ENCODE peak calls at places on chromosomes 12 and 14, in ten cellular contexts. H, F, Q, S, J, V, R, W, O and Z are unnamed samples.
A peak's percentile ranks its signal among the peaks of the same experiment; 100 is the strongest.

GRCh38 chr14:29548948-29549370 is 378.7 kb downstream of the PRKD1 start:
- DNase-seq in F (no peak), W (no peak), O (no peak), Q (no peak), H (no peak), V (peak; percentile 6), R (no peak), S (no peak), J (no peak), Z (no peak)

GRCh38 chr12:96522283-96522682 is 32.9 kb downstream of the CFAP54 start:
- DNase-seq in H (no peak), O (no peak), J (no peak), F (no peak), Q (no peak), V (no peak), W (no peak), S (no peak), R (no peak), Z (no peak)

GRCh38 chr12:65015850-65016249 is 105.3 kb downstream of the WIF1 start:
- DNase-seq in S (no peak), H (no peak), W (no peak), F (no peak), V (no peak), O (no peak), Q (no peak), J (no peak), R (no peak), Z (no peak)

GRCh38 chr14:35515916-35516315 is 18.0 kb upstream of the INSM2 start:
- DNase-seq in R (no peak), Q (no peak), W (no peak), V (no peak), J (no peak), F (no peak), S (no peak), O (no peak), H (no peak), Z (no peak)

GRCh38 chr12:92141585-92142244 is 3.9 kb downstream of the BTG1 start:
- DNase-seq in H (no peak), V (no peak), S (no peak), W (no peak), F (no peak), Q (no peak), R (no peak), J (no peak), O (no peak), Z (no peak)

GRCh38 chr12:106044773-106045172 is 94.0 kb downstream of the NUAK1 start:
- DNase-seq in V (no peak), S (no peak), R (no peak), F (no peak), O (no peak), W (no peak), H (no peak), Q (no peak), J (no peak), Z (peak; percentile 66)

GRCh38 chr12:52527121-52527800 is 7.1 kb upstream of the KRT5 start:
- DNase-seq in V (no peak), S (no peak), J (no peak), O (no peak), W (no peak), H (no peak), R (no peak), F (no peak), Q (no peak), Z (no peak)

GRCh38 chr14:70919774-70920173 is 12.5 kb downstream of the PCNX1 start:
- DNase-seq in Q (no peak), O (no peak), S (no peak), W (no peak), V (no peak), H (no peak), F (no peak), J (no peak), R (no peak), Z (no peak)

GRCh38 chr14:96376093-96376492 is 12.8 kb downstream of the GSKIP start:
- DNase-seq in F (no peak), O (no peak), J (no peak), Q (no peak), W (no peak), S (no peak), H (no peak), R (no peak), V (no peak), Z (no peak)

GRCh38 chr14:71250347-71250746 is 343.1 kb downstream of the PCNX1 start:
- DNase-seq in W (no peak), R (no peak), O (no peak), H (no peak), F (no peak), V (no peak), J (no peak), S (no peak), Q (no peak), Z (no peak)

GRCh38 chr14:47675489-47676300 is at the start of gene MDGA2:
- DNase-seq in S (no peak), Q (no peak), F (no peak), O (peak; percentile 66), J (no peak), R (peak; percentile 64), V (no peak), W (no peak), H (no peak), Z (peak; percentile 42)
- H3K27me3 ChIP-seq in S (peaks cover 58% of the 10 kb centered on the region), Q (peaks cover 92% of the 10 kb centered on the region), F (no peaks in the 10 kb centered on the region), O (peaks cover 34% of the 10 kb centered on the region), J (peaks cover 70% of the 10 kb centered on the region), R (no peaks in the 10 kb centered on the region), V (no peaks in the 10 kb centered on the region), W (peaks cover 5% of the 10 kb centered on the region), H (peaks cover 41% of the 10 kb centered on the region), Z (peaks cover 65% of the 10 kb centered on the region)

DNA sequence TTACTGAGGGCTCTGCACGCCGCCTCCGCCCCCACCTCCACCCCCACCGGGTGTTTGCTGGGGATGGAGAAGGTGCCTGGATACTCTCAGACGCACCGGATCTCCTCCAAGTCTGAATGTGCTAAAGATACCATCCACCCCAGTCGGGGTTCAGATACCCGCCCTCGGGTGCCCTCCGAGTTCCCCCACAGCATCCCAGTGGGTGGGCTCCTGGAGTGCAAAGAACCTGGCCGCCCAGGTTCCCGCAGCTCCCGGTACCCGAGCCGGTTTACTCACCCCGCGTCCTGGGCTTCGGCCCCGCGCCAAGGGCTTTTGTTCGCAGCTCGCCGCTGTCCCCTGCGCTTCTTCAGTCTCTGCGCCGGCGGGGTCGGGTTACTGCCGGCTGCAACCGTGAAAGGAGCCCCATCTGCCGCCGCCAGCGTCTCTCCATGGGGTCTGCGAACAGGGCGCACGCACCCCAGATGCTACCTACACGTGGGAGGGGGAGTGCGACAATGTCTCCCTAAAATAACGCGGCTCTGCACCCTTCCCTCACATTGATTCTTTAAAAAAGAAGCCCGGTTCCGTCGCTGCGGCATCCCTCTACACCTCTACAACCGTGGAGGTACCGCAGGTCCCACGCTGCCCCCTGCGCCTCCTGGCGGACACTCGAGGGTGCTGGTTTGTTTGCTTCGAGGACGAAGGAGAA is at the start of gene CCDC177:
- DNase-seq in W (peak; percentile 48), R (peak; percentile 86), Q (no peak), J (no peak), H (peak; percentile 71), V (peak; percentile 48), F (peak; percentile 29), S (no peak), O (peak; percentile 89), Z (peak; percentile 80)
- H3K4me1 ChIP-seq in W (peaks cover 19% of the 10 kb centered on the region), R (no peaks in the 10 kb centered on the region), Q (peaks cover 36% of the 10 kb centered on the region), J (no peaks in the 10 kb centered on the region), H (peaks cover 34% of the 10 kb centered on the region), V (peaks cover 32% of the 10 kb centered on the region), F (peaks cover 14% of the 10 kb centered on the region), S (peaks cover 34% of the 10 kb centered on the region), O (peaks cover 34% of the 10 kb centered on the region), Z (no peaks in the 10 kb centered on the region)

GRCh38 chr12:14883663-14884062 is 2.0 kb downstream of the MGP start:
- DNase-seq in Q (no peak), J (no peak), H (no peak), V (no peak), F (no peak), W (no peak), O (no peak), S (no peak), R (no peak), Z (no peak)
- H3K27me3 ChIP-seq in Q (no peaks in the 10 kb centered on the region), J (no peaks in the 10 kb centered on the region), H (no peaks in the 10 kb centered on the region), V (no peaks in the 10 kb centered on the region), F (no peaks in the 10 kb centered on the region), W (no peaks in the 10 kb centered on the region), O (no peaks in the 10 kb centered on the region), S (no peaks in the 10 kb centered on the region), R (no peaks in the 10 kb centered on the region), Z (no peaks in the 10 kb centered on the region)

DNA sequence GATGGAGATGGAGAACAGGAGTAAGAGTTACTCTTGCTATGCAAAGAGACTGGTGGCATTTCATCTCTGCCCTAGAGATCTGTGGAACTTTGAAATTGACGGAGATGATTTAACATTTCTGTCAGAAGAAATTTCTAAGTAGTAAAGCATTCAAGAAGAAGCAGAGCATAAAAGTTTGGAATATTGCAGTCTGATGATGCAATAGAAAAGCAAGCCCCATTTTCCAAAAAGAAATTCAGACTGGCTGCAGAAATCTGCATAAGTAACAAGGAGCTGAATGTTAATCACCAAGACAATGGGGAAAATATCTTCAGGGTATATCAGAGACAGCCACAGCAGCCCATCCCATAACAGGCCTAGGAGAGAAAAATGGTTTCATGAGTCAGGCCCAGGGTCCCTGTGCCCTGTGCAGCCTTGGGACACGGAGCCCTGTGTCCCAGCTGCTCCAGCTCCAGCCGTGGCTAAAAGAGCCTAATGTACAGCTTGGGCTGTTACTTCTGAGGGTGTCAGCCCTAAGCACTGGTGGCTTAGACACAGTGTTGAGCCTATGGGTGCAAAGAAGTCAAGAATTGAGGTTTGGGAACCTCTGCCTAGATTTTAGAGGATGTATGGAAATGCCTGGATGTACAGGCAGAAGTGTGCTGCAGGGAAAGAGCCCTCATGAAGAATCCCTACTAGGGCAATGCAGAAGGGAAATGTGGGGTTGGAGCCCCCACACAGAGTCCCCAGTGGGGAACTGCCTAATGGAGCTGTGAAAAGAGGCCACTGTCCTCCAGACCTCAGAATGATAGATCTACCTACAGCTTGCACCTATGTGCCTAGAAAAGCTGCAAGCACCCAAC is 616.6 kb downstream of the SLC16A7 start:
- DNase-seq in W (no peak), V (no peak), S (no peak), J (no peak), F (no peak), H (no peak), R (no peak), O (no peak), Q (no peak), Z (no peak)
- H3K4me1 ChIP-seq in W (no peaks in the 10 kb centered on the region), V (no peaks in the 10 kb centered on the region), S (no peaks in the 10 kb centered on the region), J (no peaks in the 10 kb centered on the region), F (no peaks in the 10 kb centered on the region), H (no peaks in the 10 kb centered on the region), R (no peaks in the 10 kb centered on the region), O (no peaks in the 10 kb centered on the region), Q (no peaks in the 10 kb centered on the region), Z (no peaks in the 10 kb centered on the region)

GRCh38 chr14:55212611-55213010 is 21.2 kb upstream of the DLGAP5 start:
- DNase-seq in W (no peak), J (no peak), F (no peak), V (no peak), S (no peak), H (no peak), R (no peak), O (no peak), Q (no peak), Z (peak; percentile 41)
- H3K27me3 ChIP-seq in W (no peaks in the 10 kb centered on the region), J (no peaks in the 10 kb centered on the region), F (no peaks in the 10 kb centered on the region), V (no peaks in the 10 kb centered on the region), S (no peaks in the 10 kb centered on the region), H (no peaks in the 10 kb centered on the region), R (no peaks in the 10 kb centered on the region), O (no peaks in the 10 kb centered on the region), Q (no peaks in the 10 kb centered on the region), Z (no peaks in the 10 kb centered on the region)